ENCODE peak calls at places on chromosomes 3 and 15, in six cellular contexts. L, D, M, F, A and W are unnamed samples.

GRCh38 chr15:73010154-73011152 is 41.8 kb upstream of the NEO1 start:
- DNase-seq in M (no peak), F (peak), A (no peak), D (no peak), L (no peak), W (no peak)

GRCh38 chr3:122014741-122015140 is 7.3 kb downstream of the ILDR1 start:
- DNase-seq in D (no peak), M (no peak), F (peak), L (no peak), A (no peak), W (no peak)

GRCh38 chr15:52113246-52113645 is 671 bp upstream of the BCL2L10 start:
- DNase-seq in D (no peak), F (no peak), A (no peak), M (peak), L (peak), W (no peak)

GRCh38 chr15:76206325-76206976 is 104.8 kb downstream of the ETFA start:
- DNase-seq in L (peak), F (peak), M (peak), A (no peak), D (peak), W (no peak)

GRCh38 chr3:50481992-50482391 is 21.4 kb downstream of the CACNA2D2 start:
- DNase-seq in F (no peak), D (no peak), A (no peak), M (no peak), L (no peak), W (no peak)

GRCh38 chr15:51046799-51047449 is 47.8 kb downstream of the TNFAIP8L3 start:
- DNase-seq in M (peak), D (peak), L (peak), A (no peak), F (no peak), W (no peak)

GRCh38 chr3:62873672-62874397 is 1.4 kb downstream of the CADPS start:
- DNase-seq in D (peak), M (peak), L (no peak), F (peak), A (no peak), W (no peak)

GRCh38 chr15:101613130-101614000 is 38.8 kb downstream of the TM2D3 start:
- DNase-seq in F (peak), M (peak), D (peak), A (no peak), L (peak), W (no peak)

GRCh38 chr3:110813541-110813940 is 258.1 kb upstream of the NECTIN3 start:
- DNase-seq in F (peak), M (no peak), D (no peak), L (no peak), A (no peak), W (no peak)

GRCh38 chr3:185420762-185421161 is 57.8 kb downstream of the MAP3K13 start:
- DNase-seq in A (no peak), D (no peak), L (no peak), F (peak), M (peak), W (no peak)

GRCh38 chr3:14524311-14524711 is 15.8 kb downstream of the GRIP2 start:
- DNase-seq in F (peak), A (no peak), L (no peak), M (no peak), D (no peak), W (no peak)

GRCh38 chr15:95829062-95829461 is 501.4 kb upstream of the NR2F2 start:
- DNase-seq in M (no peak), F (no peak), L (no peak), A (no peak), D (no peak), W (no peak)

GRCh38 chr3:64214697-64215018 is 10.6 kb downstream of the PRICKLE2 start:
- DNase-seq in A (no peak), M (peak), F (peak), L (peak), D (no peak), W (no peak)

GRCh38 chr3:44208086-44208485 is 33.6 kb upstream of the TOPAZ1 start:
- DNase-seq in L (peak), D (no peak), A (peak), F (no peak), M (no peak), W (peak)

GRCh38 chr3:49785565-49786356 is 581 bp downstream of the IP6K1 start:
- DNase-seq in F (peak), L (peak), D (peak), M (peak), A (no peak), W (no peak)

GRCh38 chr15:98518823-98519561 is 129.3 kb upstream of the IGF1R start:
- DNase-seq in F (peak), D (peak), M (peak), L (peak), A (peak), W (no peak)

GRCh38 chr15:78056714-78057269 is 20.7 kb downstream of the TBC1D2B start:
- DNase-seq in M (peak), L (peak), A (no peak), D (no peak), F (peak), W (no peak)

GRCh38 chr15:98927990-98928389 is 79.6 kb downstream of the PGPEP1L start:
- DNase-seq in M (no peak), D (no peak), L (no peak), F (no peak), A (no peak), W (no peak)

GRCh38 chr3:24830230-24831152 is 335.8 kb upstream of the THRB start:
- DNase-seq in M (no peak), D (no peak), L (no peak), A (no peak), F (peak), W (no peak)

GRCh38 chr15:69272139-69272538 is 26.6 kb upstream of the PAQR5 start:
- DNase-seq in D (no peak), A (no peak), M (no peak), F (no peak), L (peak), W (no peak)

GRCh38 chr3:170531557-170532335 is 54.1 kb downstream of the SLC7A14 start:
- DNase-seq in M (no peak), D (peak), L (no peak), A (no peak), F (no peak), W (no peak)

GRCh38 chr3:184372296-184372821 is 5.6 kb downstream of the THPO start:
- DNase-seq in L (no peak), A (no peak), F (no peak), D (no peak), M (no peak), W (no peak)

GRCh38 chr15:32641517-32642059 is at the start of gene SCG5:
- DNase-seq in A (no peak), L (peak), M (peak), D (no peak), F (peak), W (no peak)

GRCh38 chr3:19888428-19889152 is 45.4 kb downstream of the EFHB start:
- DNase-seq in F (no peak), A (no peak), M (no peak), L (no peak), D (no peak), W (no peak)

GRCh38 chr3:39181408-39182335 is 10.7 kb downstream of the XIRP1 start:
- DNase-seq in D (no peak), M (no peak), L (no peak), A (no peak), F (no peak), W (no peak)

GRCh38 chr15:101490922-101491738 is 1.6 kb upstream of the PCSK6 start:
- DNase-seq in L (no peak), D (no peak), M (no peak), F (peak), A (no peak), W (no peak)

GRCh38 chr3:45100998-45101407 is 45.2 kb downstream of the CDCP1 start:
- DNase-seq in L (peak), M (peak), F (peak), D (no peak), A (no peak), W (no peak)

GRCh38 chr3:140588558-140588957 is 89.3 kb upstream of the TRIM42 start:
- DNase-seq in A (no peak), L (peak), F (no peak), M (no peak), D (no peak), W (no peak)

GRCh38 chr15:33150993-33151392 is 43.5 kb downstream of the FMN1 start:
- DNase-seq in L (no peak), A (no peak), F (no peak), D (no peak), M (no peak), W (no peak)

GRCh38 chr3:127608362-127608718 is 10.1 kb downstream of the MCM2 start:
- DNase-seq in L (no peak), M (no peak), D (peak), F (no peak), A (no peak), W (no peak)
- H3K4me3 ChIP-seq in L (no peak), M (no peak), D (no peak), F (no peak), A (no peak), W (no peak)

GRCh38 chr3:178062126-178062525 is 474.1 kb upstream of the KCNMB2 start:
- DNase-seq in D (no peak), F (no peak), A (no peak), M (no peak), L (no peak), W (no peak)
- TF ChIP-seq CTCF in D (no peak), F (no peak), A (no peak), M (no peak), L (no peak), W (no peak)

DNA sequence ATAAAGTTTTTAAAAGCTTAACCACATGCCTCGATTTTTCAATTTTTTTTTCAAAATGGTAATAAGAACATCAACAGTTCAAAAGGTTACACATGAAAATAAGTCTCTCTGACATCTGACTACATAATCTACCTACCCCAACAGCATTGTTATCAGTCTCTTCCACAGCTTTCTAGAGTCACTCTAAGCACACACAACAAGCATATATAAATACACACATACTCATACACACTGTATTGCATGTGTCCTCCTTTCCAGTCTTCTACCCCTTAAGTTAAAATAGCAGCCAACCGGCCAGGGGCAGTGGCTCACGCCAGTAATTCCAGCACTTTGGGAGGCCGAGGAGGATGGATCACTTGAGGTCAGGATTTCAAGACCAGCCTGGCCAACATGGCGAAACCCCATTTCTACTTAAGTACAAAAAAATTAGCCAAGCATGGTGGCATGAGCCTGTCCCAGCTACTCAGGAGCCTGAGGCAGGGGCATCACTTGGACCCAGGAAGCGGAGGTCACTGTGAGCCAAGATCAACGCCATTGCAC is 12.2 kb downstream of the TBL1XR1 start:
- DNase-seq in D (no peak), A (no peak), L (no peak), M (no peak), F (no peak), W (no peak)
- H3K4me3 ChIP-seq in D (no peak), A (no peak), L (no peak), M (no peak), F (no peak), W (no peak)

DNA sequence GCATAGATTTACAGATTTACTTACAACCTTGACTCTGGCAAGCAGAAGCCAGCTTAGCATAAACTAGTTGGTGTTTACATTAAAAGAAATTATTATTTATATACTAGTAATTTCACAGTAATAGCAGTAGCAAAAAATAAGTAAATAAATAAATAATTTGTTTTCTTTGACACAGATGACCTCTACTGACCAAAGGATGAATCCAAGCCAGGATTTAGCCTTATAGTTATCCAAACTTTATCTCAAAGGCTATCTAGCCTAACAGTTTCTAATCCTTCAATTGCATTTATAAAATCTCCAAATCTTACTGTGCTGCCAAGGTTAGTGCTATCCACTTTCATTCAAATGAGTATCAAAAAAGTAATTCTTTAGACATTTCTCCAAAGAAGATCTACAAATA is 64.3 kb downstream of the FRMD5 start:
- DNase-seq in A (no peak), L (no peak), D (no peak), F (no peak), M (peak), W (no peak)
- TF ChIP-seq CTCF in A (no peak), L (no peak), D (no peak), F (no peak), M (no peak), W (no peak)

GRCh38 chr3:129442486-129442885 is 2.5 kb downstream of the IFT122 start:
- DNase-seq in F (no peak), L (no peak), M (no peak), A (no peak), D (no peak), W (no peak)
- H3K4me3 ChIP-seq in F (no peak), L (no peak), M (peak), A (peak), D (no peak), W (no peak)

DNA sequence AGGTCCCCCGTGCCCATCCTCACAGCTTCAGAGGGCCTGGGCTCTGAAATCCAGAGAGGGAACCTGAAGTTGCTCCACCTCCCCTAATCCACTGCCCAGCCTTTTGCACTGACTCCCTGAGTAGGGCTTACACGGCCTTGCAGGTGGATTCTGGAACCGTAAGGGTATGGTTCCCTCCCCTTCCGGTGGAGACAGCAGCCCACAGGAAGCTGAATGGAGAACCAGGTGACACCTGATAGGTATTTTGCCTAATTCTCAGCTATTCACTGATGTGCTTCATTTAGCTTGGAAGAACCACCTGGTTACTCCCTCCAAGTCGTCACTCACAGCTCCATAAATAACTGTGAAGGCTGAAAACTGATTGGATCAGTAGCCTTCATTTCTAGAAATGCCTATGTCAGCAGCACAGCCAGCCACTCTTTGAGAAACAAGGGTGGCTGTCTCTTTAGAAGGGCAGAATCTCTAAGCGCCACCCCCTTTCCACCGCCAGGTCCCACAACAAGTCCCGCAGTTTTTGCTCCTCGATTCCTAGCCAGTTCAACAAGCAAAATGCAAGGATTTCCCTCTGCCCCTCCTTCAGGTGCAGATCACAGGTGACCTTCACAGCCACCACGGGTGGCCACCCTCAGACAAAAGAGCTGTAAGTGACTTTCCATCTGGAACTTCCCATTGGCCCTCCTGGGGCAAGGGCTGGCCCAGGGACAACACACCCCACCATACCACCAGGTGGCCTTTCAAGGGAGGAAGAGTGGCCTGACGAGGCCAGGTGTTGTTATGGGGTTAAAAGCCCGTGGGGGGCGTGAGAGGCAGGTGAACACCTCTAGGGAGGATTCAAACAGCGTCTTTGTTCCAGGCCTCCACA is 112.9 kb downstream of the SEC22A start:
- DNase-seq in A (no peak), M (no peak), D (no peak), L (no peak), F (no peak), W (no peak)
- TF ChIP-seq CTCF in A (no peak), M (no peak), D (no peak), L (no peak), F (no peak), W (no peak)

GRCh38 chr15:81301815-81302399 is 22.0 kb downstream of the STARD5 start:
- DNase-seq in L (no peak), M (no peak), D (no peak), A (no peak), F (no peak), W (no peak)
- H3K4me3 ChIP-seq in L (no peak), M (no peak), D (no peak), A (no peak), F (no peak), W (no peak)